ENCODE peak calls at places on chromosome 19, in eight cellular contexts. B, Y, C, K, Z, T, G and E are unnamed samples.

GRCh38 chr19:17522988-17523872 is 11.8 kb downstream of the PGLS start:
- DNase-seq in G (no peak), Z (no peak), B (peak), Y (no peak), C (no peak), K (no peak), T (peak), E (no peak)

GRCh38 chr19:38211206-38211605 is 12.8 kb downstream of the DPF1 start:
- DNase-seq in C (no peak), K (no peak), T (no peak), Z (no peak), B (no peak), Y (no peak), G (no peak), E (no peak)

GRCh38 chr19:54297759-54298305 is 15.1 kb downstream of the LILRA5 start:
- DNase-seq in C (no peak), Z (no peak), G (no peak), T (no peak), B (no peak), K (no peak), Y (no peak), E (no peak)

GRCh38 chr19:47111081-47111589 is 2.4 kb downstream of the ZC3H4 start:
- DNase-seq in Z (no peak), C (peak), K (no peak), G (no peak), Y (no peak), B (no peak), T (peak), E (no peak)

GRCh38 chr19:45798995-45799517 is 6.4 kb upstream of the DMWD start:
- DNase-seq in Z (peak), C (peak), Y (peak), G (peak), K (peak), T (peak), B (no peak), E (peak)

GRCh38 chr19:56314018-56314583 is 538 bp downstream of the ZSCAN5A start:
- DNase-seq in K (no peak), B (no peak), Z (peak), T (no peak), G (no peak), Y (peak), C (no peak), E (no peak)

GRCh38 chr19:46147791-46148288 is at the start of gene IGFL2:
- DNase-seq in K (peak), Y (no peak), Z (peak), B (no peak), C (no peak), T (no peak), G (no peak), E (peak)

GRCh38 chr19:47239610-47240296 is 8.8 kb upstream of the BBC3 start:
- DNase-seq in C (peak), Z (peak), K (peak), Y (no peak), G (no peak), B (peak), T (peak), E (peak)

GRCh38 chr19:30857388-30857787 is 485.2 kb downstream of the ZNF536 start:
- DNase-seq in Y (no peak), K (no peak), G (no peak), B (no peak), T (no peak), Z (no peak), C (no peak), E (no peak)

GRCh38 chr19:51365211-51366049 is 758 bp downstream of the ETFB start:
- DNase-seq in Z (peak), C (peak), K (peak), Y (peak), G (no peak), T (peak), B (peak), E (peak)

GRCh38 chr19:46226438-46226973 is 3.0 kb upstream of the IGFL1 start:
- DNase-seq in T (no peak), B (no peak), C (no peak), Y (no peak), G (no peak), K (no peak), Z (no peak), E (peak)

GRCh38 chr19:46878613-46879375 is 18.0 kb downstream of the ARHGAP35 start:
- DNase-seq in K (no peak), C (no peak), T (no peak), Z (peak), Y (peak), B (no peak), G (peak), E (peak)

GRCh38 chr19:39557791-39558622 is 18.0 kb upstream of the EID2 start:
- DNase-seq in Z (no peak), T (no peak), C (no peak), G (no peak), Y (peak), K (no peak), B (no peak), E (no peak)

GRCh38 chr19:19661141-19661674 is 2.3 kb downstream of the ATP13A1 start:
- DNase-seq in B (no peak), C (no peak), Z (no peak), K (no peak), T (no peak), Y (no peak), G (no peak), E (no peak)

GRCh38 chr19:16075430-16076153 is 703 bp upstream of the TPM4 start:
- DNase-seq in Z (no peak), G (no peak), T (no peak), B (no peak), Y (no peak), K (peak), C (no peak), E (no peak)

GRCh38 chr19:16073988-16074387 is 2.3 kb upstream of the TPM4 start:
- DNase-seq in B (no peak), T (no peak), Y (no peak), G (no peak), K (no peak), Z (no peak), C (no peak), E (no peak)

GRCh38 chr19:16076154-16076957 is at the start of gene TPM4:
- DNase-seq in Z (peak), C (peak), T (peak), K (peak), Y (peak), B (peak), G (peak), E (peak)

GRCh38 chr19:16073481-16073880 is 2.8 kb upstream of the TPM4 start:
- DNase-seq in B (no peak), T (no peak), Z (no peak), K (no peak), G (no peak), Y (no peak), C (no peak), E (no peak)

DNA sequence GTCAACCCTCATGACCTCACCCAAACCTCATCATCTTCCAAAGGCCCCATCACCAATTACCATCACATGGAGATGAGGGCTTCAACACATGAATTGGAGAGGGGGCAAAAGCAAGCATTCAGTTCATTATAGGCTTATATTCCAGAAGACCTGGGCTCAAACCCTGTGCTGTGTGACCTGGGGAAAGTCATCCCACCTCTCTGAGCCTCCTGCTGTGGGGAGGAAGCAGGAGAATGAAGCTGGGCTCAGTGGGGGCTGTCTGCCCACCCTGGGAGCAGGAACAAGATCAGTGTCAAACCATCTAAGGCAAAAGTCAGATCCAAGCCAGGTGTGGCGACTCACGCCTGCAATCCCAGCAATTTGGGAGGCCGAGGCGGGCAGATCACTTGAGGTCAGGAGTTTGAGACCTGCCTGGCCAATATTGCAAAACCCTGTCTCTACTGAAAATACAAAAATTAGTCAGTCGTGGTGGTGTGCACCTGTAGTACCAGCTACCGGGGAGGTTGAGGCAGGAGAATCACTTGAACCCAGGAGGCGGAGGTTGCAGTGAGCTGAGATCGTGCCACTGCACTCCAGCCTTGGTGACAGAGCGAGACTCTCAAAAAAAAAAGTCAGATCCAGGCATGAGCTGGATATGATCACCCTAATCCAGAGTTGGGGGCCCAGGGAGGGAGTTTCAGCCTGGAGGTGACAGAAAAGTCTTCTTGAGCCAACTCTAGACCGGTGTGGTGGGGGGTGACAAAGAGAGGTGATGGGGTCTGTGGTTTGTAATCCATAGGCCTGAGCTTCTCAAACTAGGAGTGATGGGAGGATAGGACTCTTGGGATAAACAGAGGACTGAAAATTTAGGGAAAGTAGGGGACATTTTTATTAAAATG is 1.6 kb upstream of the TPM4 start:
- DNase-seq in T (no peak), B (no peak), C (no peak), Z (no peak), Y (no peak), G (no peak), K (no peak), E (no peak)
- H3K4me3 ChIP-seq in T (no peak), B (no peak), C (no peak), Z (no peak), Y (no peak), G (no peak), K (no peak), E (no peak)

GRCh38 chr19:5130371-5131030 is 161.6 kb downstream of the KDM4B start:
- DNase-seq in Z (no peak), C (no peak), K (no peak), Y (no peak), G (no peak), B (no peak), T (no peak), E (no peak)

GRCh38 chr19:5131866-5132561 is 163.1 kb downstream of the KDM4B start:
- DNase-seq in Z (no peak), C (no peak), G (no peak), K (peak), B (no peak), Y (no peak), T (no peak), E (no peak)

GRCh38 chr19:5132698-5133651 is 164.1 kb downstream of the KDM4B start:
- DNase-seq in K (no peak), B (no peak), Y (no peak), C (no peak), G (no peak), Z (no peak), T (no peak), E (no peak)

GRCh38 chr19:5129691-5130090 is 160.8 kb downstream of the KDM4B start:
- DNase-seq in T (no peak), Z (no peak), G (no peak), Y (no peak), B (no peak), C (no peak), K (no peak), E (no peak)

GRCh38 chr19:5131031-5131865 is 162.3 kb downstream of the KDM4B start:
- DNase-seq in K (no peak), B (no peak), G (no peak), Z (no peak), C (no peak), T (no peak), Y (no peak), E (no peak)
- TF ChIP-seq CTCF in K (no peak), B (no peak), G (no peak), Z (no peak), C (no peak), T (no peak), Y (peak), E (no peak)

GRCh38 chr19:7652061-7652641 is 15.2 kb downstream of the STXBP2 start:
- DNase-seq in G (peak), K (peak), Z (peak), T (peak), C (peak), Y (peak), B (peak), E (peak)
- H3K4me3 ChIP-seq in G (peak), K (no peak), Z (no peak), T (no peak), C (no peak), Y (peak), B (peak), E (peak)

GRCh38 chr19:57477191-57478008 is at the start of gene ZNF772:
- DNase-seq in G (peak), Z (peak), K (peak), C (peak), Y (peak), B (peak), T (peak), E (peak)
- TF ChIP-seq CTCF in G (peak), Z (peak), K (peak), C (peak), Y (peak), B (peak), T (peak), E (peak)

GRCh38 chr19:3097442-3097871 is 3.3 kb downstream of the GNA11 start:
- DNase-seq in K (no peak), G (no peak), C (no peak), Y (no peak), B (peak), T (peak), Z (no peak), E (no peak)
- H3K4me3 ChIP-seq in K (no peak), G (no peak), C (peak), Y (no peak), B (peak), T (peak), Z (peak), E (no peak)

GRCh38 chr19:670609-671075 is 5.5 kb upstream of the FSTL3 start:
- DNase-seq in G (no peak), T (no peak), K (no peak), B (no peak), Y (no peak), Z (no peak), C (no peak), E (no peak)
- TF ChIP-seq CTCF in G (peak), T (no peak), K (peak), B (no peak), Y (peak), Z (peak), C (no peak), E (peak)

GRCh38 chr19:13018037-13018914 is 23.0 kb downstream of the NFIX start:
- DNase-seq in B (peak), C (peak), Y (no peak), K (no peak), T (peak), G (peak), Z (peak), E (peak)
- H3K4me3 ChIP-seq in B (peak), C (peak), Y (no peak), K (no peak), T (no peak), G (peak), Z (no peak), E (peak)

DNA sequence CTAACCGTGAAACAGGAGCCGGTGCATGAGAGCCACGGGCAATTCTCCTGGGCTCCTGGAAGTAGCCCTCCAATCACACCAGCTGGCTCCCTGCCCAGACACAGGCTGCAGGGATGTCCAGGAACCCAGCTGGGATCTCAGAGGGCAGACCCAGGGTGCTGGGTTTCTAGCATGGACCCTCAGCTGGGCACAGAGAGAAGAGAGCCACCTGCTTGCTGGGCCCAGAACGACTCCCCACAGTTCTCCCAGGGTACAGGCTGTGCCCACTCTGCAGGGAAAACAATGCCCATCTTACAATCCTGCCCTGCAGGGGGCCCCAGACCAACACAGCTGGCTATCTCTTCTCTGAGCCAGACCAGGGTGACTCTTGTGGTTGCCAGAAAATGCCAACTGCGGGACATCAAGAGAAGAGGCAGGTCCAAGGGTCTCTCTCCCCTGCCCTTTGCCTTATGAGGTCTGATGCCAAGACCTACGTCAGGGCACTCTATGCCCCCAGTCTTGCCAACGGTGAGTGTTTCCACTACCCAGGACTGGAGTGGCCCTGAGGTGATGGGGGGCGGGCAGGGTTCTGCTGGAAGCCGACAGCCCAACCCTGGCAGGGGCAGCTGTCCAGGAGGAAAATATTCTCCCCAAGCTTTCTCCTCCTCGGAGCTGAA is 64.6 kb downstream of the CEBPG start:
- DNase-seq in B (peak), G (no peak), T (no peak), C (no peak), Y (no peak), Z (peak), K (no peak), E (peak)
- TF ChIP-seq CTCF in B (peak), G (no peak), T (no peak), C (no peak), Y (peak), Z (peak), K (no peak), E (peak)